ENCODE peak calls at places on chromosomes 2 and 18, in nine cellular contexts. One of them, this sample, is unnamed.
A peak's percentile ranks its signal among the peaks of the same experiment; 100 is the strongest.

GRCh38 chr18:21598726-21599584 is 1.5 kb downstream of the ESCO1 start:
- DNase-seq in breast epithelium: no peak
- DNase-seq in cardiac fibroblast: peak; percentile 5
- DNase-seq in adrenal gland: no peak
- DNase-seq in Karpas-422: peak; percentile 82
- DNase-seq in bronchial epithelial cell: no peak
- DNase-seq in GM12864: no peak
- DNase-seq in hepatocyte: peak; percentile 32
- DNase-seq in prostate gland: no peak
- DNase-seq in this sample: no peak

GRCh38 chr2:165952085-165952484 is 1.5 kb downstream of the TTC21B start:
- DNase-seq in breast epithelium: no peak
- DNase-seq in cardiac fibroblast: no peak
- DNase-seq in adrenal gland: no peak
- DNase-seq in Karpas-422: peak; percentile 32
- DNase-seq in bronchial epithelial cell: no peak
- DNase-seq in GM12864: no peak
- DNase-seq in hepatocyte: no peak
- DNase-seq in prostate gland: no peak
- DNase-seq in this sample: no peak

GRCh38 chr2:98376301-98376945 is 30.2 kb downstream of the CNGA3 start:
- DNase-seq in breast epithelium: no peak
- DNase-seq in cardiac fibroblast: no peak
- DNase-seq in adrenal gland: no peak
- DNase-seq in Karpas-422: no peak
- DNase-seq in bronchial epithelial cell: no peak
- DNase-seq in GM12864: no peak
- DNase-seq in hepatocyte: no peak
- DNase-seq in prostate gland: no peak
- DNase-seq in this sample: no peak

GRCh38 chr2:218291934-218292699 is at the start of gene TMBIM1:
- DNase-seq in breast epithelium: peak; percentile 73
- DNase-seq in cardiac fibroblast: peak; percentile 72
- DNase-seq in adrenal gland: peak; percentile 84
- DNase-seq in Karpas-422: peak; percentile 90
- DNase-seq in bronchial epithelial cell: no peak
- DNase-seq in GM12864: no peak
- DNase-seq in hepatocyte: peak; percentile 95
- DNase-seq in prostate gland: no peak
- DNase-seq in this sample: no peak

GRCh38 chr2:171811229-171811628 is 82.8 kb downstream of the SLC25A12 start:
- DNase-seq in breast epithelium: no peak
- DNase-seq in cardiac fibroblast: peak; percentile 60
- DNase-seq in adrenal gland: no peak
- DNase-seq in Karpas-422: peak; percentile 62
- DNase-seq in bronchial epithelial cell: peak; percentile 65
- DNase-seq in GM12864: no peak
- DNase-seq in hepatocyte: peak; percentile 18
- DNase-seq in prostate gland: no peak
- DNase-seq in this sample: no peak

GRCh38 chr2:10500601-10501361 is 52.7 kb upstream of the ODC1 start:
- DNase-seq in breast epithelium: peak; percentile 49
- DNase-seq in cardiac fibroblast: peak; percentile 56
- DNase-seq in adrenal gland: peak; percentile 42
- DNase-seq in Karpas-422: no peak
- DNase-seq in bronchial epithelial cell: peak; percentile 65
- DNase-seq in GM12864: no peak
- DNase-seq in hepatocyte: no peak
- DNase-seq in prostate gland: no peak
- DNase-seq in this sample: no peak

GRCh38 chr2:72271766-72272615 is 124.3 kb upstream of the CYP26B1 start:
- DNase-seq in breast epithelium: no peak
- DNase-seq in cardiac fibroblast: no peak
- DNase-seq in adrenal gland: peak; percentile 61
- DNase-seq in Karpas-422: no peak
- DNase-seq in bronchial epithelial cell: peak; percentile 71
- DNase-seq in GM12864: no peak
- DNase-seq in hepatocyte: peak; percentile 12
- DNase-seq in prostate gland: no peak
- DNase-seq in this sample: no peak

GRCh38 chr2:220034356-220035121 is 407.1 kb downstream of the SLC4A3 start:
- DNase-seq in breast epithelium: no peak
- DNase-seq in cardiac fibroblast: peak; percentile 47
- DNase-seq in adrenal gland: no peak
- DNase-seq in Karpas-422: no peak
- DNase-seq in bronchial epithelial cell: peak; percentile 22
- DNase-seq in GM12864: no peak
- DNase-seq in hepatocyte: peak; percentile 9
- DNase-seq in prostate gland: no peak
- DNase-seq in this sample: peak; percentile 47

GRCh38 chr2:20627712-20628380 is 23.1 kb downstream of the HS1BP3 start:
- DNase-seq in breast epithelium: no peak
- DNase-seq in cardiac fibroblast: no peak
- DNase-seq in adrenal gland: no peak
- DNase-seq in Karpas-422: no peak
- DNase-seq in bronchial epithelial cell: no peak
- DNase-seq in GM12864: no peak
- DNase-seq in hepatocyte: no peak
- DNase-seq in prostate gland: no peak
- DNase-seq in this sample: no peak

GRCh38 chr2:3173031-3173430 is 204.6 kb downstream of the EIPR1 start:
- DNase-seq in breast epithelium: no peak
- DNase-seq in cardiac fibroblast: no peak
- DNase-seq in adrenal gland: no peak
- DNase-seq in Karpas-422: no peak
- DNase-seq in bronchial epithelial cell: no peak
- DNase-seq in GM12864: no peak
- DNase-seq in hepatocyte: no peak
- DNase-seq in prostate gland: peak; percentile 58
- DNase-seq in this sample: no peak

GRCh38 chr2:33136570-33136969 is 189.8 kb downstream of the LTBP1 start:
- DNase-seq in breast epithelium: no peak
- DNase-seq in cardiac fibroblast: peak; percentile 57
- DNase-seq in adrenal gland: no peak
- DNase-seq in Karpas-422: no peak
- DNase-seq in bronchial epithelial cell: peak; percentile 48
- DNase-seq in GM12864: no peak
- DNase-seq in hepatocyte: no peak
- DNase-seq in prostate gland: no peak
- DNase-seq in this sample: no peak

GRCh38 chr2:105177008-105177407 is 64.5 kb upstream of the GPR45 start:
- DNase-seq in breast epithelium: no peak
- DNase-seq in cardiac fibroblast: no peak
- DNase-seq in adrenal gland: no peak
- DNase-seq in Karpas-422: no peak
- DNase-seq in bronchial epithelial cell: no peak
- DNase-seq in GM12864: no peak
- DNase-seq in hepatocyte: no peak
- DNase-seq in prostate gland: no peak
- DNase-seq in this sample: no peak
- H3K4me3 ChIP-seq in breast epithelium: no peak overlapping the region
- H3K4me3 ChIP-seq in cardiac fibroblast: no peak overlapping the region
- H3K4me3 ChIP-seq in adrenal gland: no peak overlapping the region
- H3K4me3 ChIP-seq in Karpas-422: no peak overlapping the region
- H3K4me3 ChIP-seq in bronchial epithelial cell: no peak overlapping the region
- H3K4me3 ChIP-seq in GM12864: no peak overlapping the region
- H3K4me3 ChIP-seq in hepatocyte: no peak overlapping the region
- H3K4me3 ChIP-seq in prostate gland: no peak overlapping the region
- H3K4me3 ChIP-seq in this sample: no peak overlapping the region

DNA sequence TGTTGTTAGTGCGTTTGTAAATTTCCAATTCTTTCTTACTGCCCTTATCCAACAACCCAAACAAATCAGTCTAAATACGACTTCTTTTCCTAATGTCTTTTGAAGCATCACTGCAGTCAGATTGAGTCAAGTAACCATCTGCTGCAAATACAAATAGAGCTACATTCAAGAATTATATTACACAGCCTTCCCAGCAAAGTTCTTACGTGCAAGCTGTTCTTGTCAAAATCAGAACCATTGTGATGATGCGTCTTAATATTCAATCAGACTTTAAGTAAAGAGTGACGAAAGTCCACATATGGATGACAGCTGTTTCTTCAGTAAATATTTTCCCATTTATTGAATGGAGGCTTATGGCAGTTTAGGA is 943.8 kb downstream of the LRP1B start:
- DNase-seq in breast epithelium: no peak
- DNase-seq in cardiac fibroblast: no peak
- DNase-seq in adrenal gland: no peak
- DNase-seq in Karpas-422: no peak
- DNase-seq in bronchial epithelial cell: no peak
- DNase-seq in GM12864: no peak
- DNase-seq in hepatocyte: no peak
- DNase-seq in prostate gland: no peak
- DNase-seq in this sample: no peak
- H3K4me3 ChIP-seq in breast epithelium: no peak overlapping the region
- H3K4me3 ChIP-seq in cardiac fibroblast: no peak overlapping the region
- H3K4me3 ChIP-seq in adrenal gland: no peak overlapping the region
- H3K4me3 ChIP-seq in Karpas-422: no peak overlapping the region
- H3K4me3 ChIP-seq in bronchial epithelial cell: no peak overlapping the region
- H3K4me3 ChIP-seq in GM12864: no peak overlapping the region
- H3K4me3 ChIP-seq in hepatocyte: no peak overlapping the region
- H3K4me3 ChIP-seq in prostate gland: no peak overlapping the region
- H3K4me3 ChIP-seq in this sample: no peak overlapping the region

DNA sequence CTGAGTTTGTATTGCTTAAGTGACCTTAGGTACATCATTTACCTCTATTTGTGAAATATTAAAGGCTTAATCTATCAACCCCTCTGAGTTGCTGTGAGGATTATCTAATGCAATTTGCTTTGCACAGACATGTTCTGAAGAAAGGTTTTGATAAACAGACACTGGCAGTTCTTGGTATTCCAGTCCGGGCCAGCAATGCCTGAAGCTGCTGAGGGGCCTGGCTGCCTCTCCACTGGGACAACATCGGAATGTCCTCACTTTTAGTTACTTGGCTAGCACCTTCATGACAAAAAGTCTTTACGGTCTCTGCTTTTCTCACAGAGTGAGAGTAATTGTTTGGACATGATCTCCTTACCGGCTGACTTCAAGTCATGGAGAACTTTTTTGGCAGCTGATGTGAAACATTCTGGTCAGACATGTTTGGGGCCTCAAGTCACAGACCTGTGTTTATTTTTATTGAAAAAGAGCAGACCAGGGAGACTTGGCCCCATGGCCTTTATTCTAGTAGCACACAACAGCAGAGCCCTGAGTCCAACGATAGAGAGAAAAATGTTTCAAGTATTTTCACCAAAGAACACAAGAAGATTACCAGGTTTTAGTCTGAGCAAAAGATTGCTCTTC is 1112.3 kb upstream of the FANCL start:
- DNase-seq in breast epithelium: no peak
- DNase-seq in cardiac fibroblast: no peak
- DNase-seq in adrenal gland: no peak
- DNase-seq in Karpas-422: no peak
- DNase-seq in bronchial epithelial cell: peak; percentile 59
- DNase-seq in GM12864: no peak
- DNase-seq in hepatocyte: no peak
- DNase-seq in prostate gland: peak; percentile 76
- DNase-seq in this sample: no peak
- H3K4me3 ChIP-seq in breast epithelium: no peak overlapping the region
- H3K4me3 ChIP-seq in cardiac fibroblast: no peak overlapping the region
- H3K4me3 ChIP-seq in adrenal gland: no peak overlapping the region
- H3K4me3 ChIP-seq in Karpas-422: no peak overlapping the region
- H3K4me3 ChIP-seq in bronchial epithelial cell: no peak overlapping the region
- H3K4me3 ChIP-seq in GM12864: no peak overlapping the region
- H3K4me3 ChIP-seq in hepatocyte: no peak overlapping the region
- H3K4me3 ChIP-seq in prostate gland: no peak overlapping the region
- H3K4me3 ChIP-seq in this sample: no peak overlapping the region

GRCh38 chr2:147886136-147886535 is 41.3 kb downstream of the ACVR2A start:
- DNase-seq in breast epithelium: no peak
- DNase-seq in cardiac fibroblast: no peak
- DNase-seq in adrenal gland: no peak
- DNase-seq in Karpas-422: no peak
- DNase-seq in bronchial epithelial cell: no peak
- DNase-seq in GM12864: no peak
- DNase-seq in hepatocyte: no peak
- DNase-seq in prostate gland: no peak
- DNase-seq in this sample: no peak

GRCh38 chr2:147888665-147889064 is 43.8 kb downstream of the ACVR2A start:
- DNase-seq in breast epithelium: no peak
- DNase-seq in cardiac fibroblast: no peak
- DNase-seq in adrenal gland: no peak
- DNase-seq in Karpas-422: no peak
- DNase-seq in bronchial epithelial cell: no peak
- DNase-seq in GM12864: peak; percentile 19
- DNase-seq in hepatocyte: no peak
- DNase-seq in prostate gland: no peak
- DNase-seq in this sample: no peak

GRCh38 chr2:147879846-147880245 is 35.0 kb downstream of the ACVR2A start:
- DNase-seq in breast epithelium: no peak
- DNase-seq in cardiac fibroblast: no peak
- DNase-seq in adrenal gland: no peak
- DNase-seq in Karpas-422: no peak
- DNase-seq in bronchial epithelial cell: no peak
- DNase-seq in GM12864: no peak
- DNase-seq in hepatocyte: no peak
- DNase-seq in prostate gland: no peak
- DNase-seq in this sample: no peak

GRCh38 chr2:147884796-147885195 is 40.0 kb downstream of the ACVR2A start:
- DNase-seq in breast epithelium: no peak
- DNase-seq in cardiac fibroblast: no peak
- DNase-seq in adrenal gland: no peak
- DNase-seq in Karpas-422: no peak
- DNase-seq in bronchial epithelial cell: no peak
- DNase-seq in GM12864: no peak
- DNase-seq in hepatocyte: no peak
- DNase-seq in prostate gland: no peak
- DNase-seq in this sample: no peak
- H3K4me3 ChIP-seq in breast epithelium: no peak overlapping the region
- H3K4me3 ChIP-seq in cardiac fibroblast: no peak overlapping the region
- H3K4me3 ChIP-seq in adrenal gland: no peak overlapping the region
- H3K4me3 ChIP-seq in Karpas-422: no peak overlapping the region
- H3K4me3 ChIP-seq in bronchial epithelial cell: no peak overlapping the region
- H3K4me3 ChIP-seq in GM12864: no peak overlapping the region
- H3K4me3 ChIP-seq in hepatocyte: no peak overlapping the region
- H3K4me3 ChIP-seq in prostate gland: no peak overlapping the region
- H3K4me3 ChIP-seq in this sample: no peak overlapping the region